ENCODE peak calls at places on chromosomes 6 and 20, in eight cellular contexts. J is lower lobe of right lung, T is progenitor cell of endocrine pancreas, W is Calu3, L is GM13977, U is left ventricle myocardium inferior, H is NB4, B is uterus. Z is an unnamed sample.

GRCh38 chr6:43242908-43243648 is at the start of gene TTBK1:
- DNase-seq in J (no peak), L (no peak), T (no peak), W (no peak), U (no peak), B (no peak), H (no peak), Z (peak)

GRCh38 chr20:58981564-58982364 is 708 bp downstream of the NELFCD start:
- DNase-seq in H (peak), W (peak), T (no peak), J (no peak), L (no peak), B (no peak), U (no peak), Z (no peak)

GRCh38 chr6:142187209-142187608 is 40.1 kb downstream of the VTA1 start:
- DNase-seq in U (peak), B (no peak), T (no peak), H (no peak), L (no peak), W (no peak), J (no peak), Z (no peak)

GRCh38 chr20:362271-363254 is 15.7 kb downstream of the NRSN2 start:
- DNase-seq in W (peak), B (peak), H (peak), L (no peak), T (no peak), U (peak), J (peak), Z (no peak)

GRCh38 chr6:13453771-13454251 is 33.6 kb downstream of the GFOD1 start:
- DNase-seq in U (no peak), L (no peak), H (no peak), W (peak), B (no peak), J (no peak), T (no peak), Z (no peak)

GRCh38 chr20:54107600-54108393 is 37.4 kb upstream of the BCAS1 start:
- DNase-seq in U (no peak), W (peak), J (no peak), L (no peak), H (no peak), B (no peak), T (no peak), Z (no peak)

GRCh38 chr20:723756-724155 is 44.5 kb downstream of the SLC52A3 start:
- DNase-seq in U (peak), J (no peak), B (no peak), L (no peak), W (no peak), T (no peak), H (no peak), Z (no peak)

GRCh38 chr20:50415516-50416268 is 94.5 kb upstream of the PTPN1 start:
- DNase-seq in H (no peak), B (peak), W (peak), L (no peak), T (no peak), U (peak), J (peak), Z (peak)

DNA sequence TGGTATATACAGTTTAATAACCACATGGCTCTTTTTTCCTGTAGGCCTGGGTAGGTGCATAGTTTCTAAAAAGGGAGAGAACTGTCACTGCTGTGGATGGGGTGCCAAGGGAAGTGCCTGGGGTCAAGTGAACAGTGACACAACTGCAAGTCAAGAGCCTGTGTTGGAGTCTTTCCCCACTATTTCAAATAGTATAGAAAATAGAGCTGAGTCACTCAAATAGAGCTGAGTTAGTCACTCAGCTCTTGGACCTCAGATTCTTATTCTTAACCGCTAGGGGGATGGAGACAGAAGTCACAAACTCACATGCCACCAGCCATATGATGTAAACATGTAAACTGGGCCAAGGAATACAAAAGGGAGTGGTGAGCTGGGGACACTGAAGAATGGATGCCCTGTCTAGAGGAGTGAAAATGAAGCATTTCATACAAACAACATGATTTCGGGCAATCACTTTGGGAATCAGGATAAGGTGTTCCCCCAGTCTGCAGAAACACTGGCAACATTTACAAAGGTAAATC is 2.1 kb downstream of the NQO2 start:
- DNase-seq in W (peak), T (no peak), H (peak), U (no peak), B (no peak), L (peak), J (no peak), Z (no peak)
- TF ChIP-seq CTCF in W (peak), T (peak), H (peak), U (peak), B (no peak), L (peak), J (peak), Z (peak)

GRCh38 chr20:3825526-3825925 is 5.2 kb downstream of the AP5S1 start:
- DNase-seq in B (no peak), H (no peak), W (no peak), J (no peak), T (no peak), U (no peak), L (no peak), Z (no peak)
- TF ChIP-seq CTCF in B (no peak), H (no peak), W (no peak), J (no peak), T (no peak), U (no peak), L (peak), Z (no peak)

GRCh38 chr20:41005361-41005729 is 23.3 kb upstream of the TOP1 start:
- DNase-seq in J (peak), B (peak), H (no peak), U (peak), W (peak), L (no peak), T (no peak), Z (no peak)
- TF ChIP-seq CTCF in J (no peak), B (no peak), H (no peak), U (no peak), W (no peak), L (no peak), T (no peak), Z (no peak)

GRCh38 chr6:119628691-119629621 is 279.4 kb upstream of the MAN1A1 start:
- DNase-seq in H (no peak), L (no peak), W (no peak), T (no peak), J (no peak), B (no peak), U (no peak), Z (no peak)
- TF ChIP-seq CTCF in H (no peak), L (no peak), W (no peak), T (peak), J (no peak), B (no peak), U (no peak), Z (no peak)

GRCh38 chr20:62900692-62901584 is 25.4 kb downstream of the DIDO1 start:
- DNase-seq in L (peak), H (no peak), J (no peak), U (no peak), B (no peak), T (no peak), W (peak), Z (no peak)
- TF ChIP-seq CTCF in L (no peak), H (peak), J (no peak), U (no peak), B (no peak), T (no peak), W (no peak), Z (no peak)

GRCh38 chr6:25144919-25145318 is 134.3 kb upstream of the CARMIL1 start:
- DNase-seq in J (no peak), T (no peak), W (no peak), B (no peak), U (no peak), L (no peak), H (no peak), Z (no peak)
- TF ChIP-seq CTCF in J (no peak), T (no peak), W (no peak), B (no peak), U (no peak), L (no peak), H (no peak), Z (no peak)

GRCh38 chr6:79544939-79545450 is 7.8 kb upstream of the LCA5 start:
- DNase-seq in W (peak), U (peak), J (peak), H (peak), T (peak), L (peak), B (peak), Z (peak)
- TF ChIP-seq CTCF in W (no peak), U (peak), J (peak), H (no peak), T (peak), L (peak), B (peak), Z (peak)

DNA sequence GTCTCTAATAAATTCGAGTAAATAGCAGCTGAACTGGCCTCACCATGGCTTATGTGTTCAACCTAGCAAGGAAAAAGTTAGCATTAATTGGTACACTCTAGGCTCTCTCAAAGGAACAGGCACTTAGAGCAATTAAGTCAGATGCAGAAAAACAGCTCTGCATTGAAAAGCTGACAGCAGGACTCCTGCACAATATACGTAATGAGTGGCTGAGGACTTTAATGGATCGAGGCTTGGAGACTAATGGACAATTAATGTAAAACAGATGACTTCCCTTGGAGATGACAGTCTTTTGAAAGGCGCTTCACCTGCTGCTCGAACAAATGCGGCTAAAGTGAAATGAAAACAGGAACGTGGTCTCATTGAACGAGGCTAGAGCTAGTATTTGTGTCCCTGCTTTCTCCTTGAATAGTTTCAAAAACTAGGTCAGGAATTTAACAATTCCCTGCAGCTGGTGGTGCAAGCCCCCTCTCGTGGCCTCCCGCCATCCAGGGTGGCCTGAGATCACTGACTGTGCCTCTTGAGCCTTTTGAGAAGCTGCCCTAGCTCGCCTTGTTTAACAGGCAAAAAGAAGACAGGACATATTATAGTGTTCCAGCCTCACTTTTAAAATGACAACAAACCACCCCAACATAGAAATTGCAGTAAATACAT is 137.1 kb downstream of the ELOVL4 start:
- DNase-seq in T (no peak), U (no peak), W (no peak), L (no peak), J (no peak), B (no peak), H (no peak), Z (peak)
- TF ChIP-seq CTCF in T (no peak), U (no peak), W (no peak), L (no peak), J (no peak), B (no peak), H (no peak), Z (no peak)

DNA sequence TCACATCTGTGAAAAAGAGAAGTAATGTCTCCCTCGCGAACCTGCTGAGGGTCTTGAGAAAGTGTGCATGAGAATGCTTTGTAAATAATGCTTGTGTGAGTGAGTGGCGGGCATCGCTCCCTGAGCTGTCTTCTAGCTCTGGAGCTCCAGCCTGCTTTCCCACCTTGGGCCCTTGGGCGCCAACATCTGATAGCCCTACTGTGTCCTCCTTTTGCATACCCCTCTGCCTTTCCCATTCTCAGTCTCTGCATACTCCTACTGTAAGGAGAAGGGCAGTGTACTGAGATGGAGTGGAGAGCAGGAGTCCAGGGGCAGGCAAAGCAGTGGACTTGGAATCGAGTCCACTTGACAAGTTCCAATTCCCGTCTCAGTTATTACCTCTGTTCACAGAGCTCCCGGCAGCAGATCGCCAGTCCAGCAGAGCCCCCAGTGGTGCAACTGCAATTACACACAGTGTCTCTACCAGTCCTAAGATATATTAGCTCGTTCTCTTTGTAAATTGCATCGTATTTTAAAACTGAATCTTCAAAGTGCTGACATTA is 855 bp upstream of the NCR2 start:
- DNase-seq in H (no peak), U (no peak), B (no peak), W (no peak), L (no peak), J (no peak), T (no peak), Z (no peak)
- TF ChIP-seq CTCF in H (peak), U (no peak), B (no peak), W (no peak), L (peak), J (no peak), T (peak), Z (peak)

GRCh38 chr6:8195040-8195713 is 92.8 kb upstream of the EEF1E1 start:
- DNase-seq in T (no peak), W (no peak), J (no peak), H (peak), B (no peak), L (no peak), U (no peak), Z (no peak)
- TF ChIP-seq CTCF in T (peak), W (no peak), J (no peak), H (peak), B (no peak), L (no peak), U (no peak), Z (no peak)